ENCODE peak calls at places on chromosomes 6 and 20, in eight cellular contexts. One of them, this sample, is unnamed.

GRCh38 chr6:129678463-129678862 is 31.5 kb downstream of the ARHGAP18 start:
- DNase-seq in anterior cingulate cortex: no peak
- DNase-seq in progenitor cell of endocrine pancreas: no peak
- DNase-seq in stimulated activated CD4-positive, alpha-beta T cell treated with anti-CD3 and anti-CD28 coated beads, Interleukin-4, amount 100 ng/mL, for 1 hour: no peak
- DNase-seq in NB4: no peak
- DNase-seq in Panc1: no peak
- DNase-seq in upper lobe of right lung: no peak
- DNase-seq in NCI-H774: no peak
- DNase-seq in this sample: no peak

GRCh38 chr6:43778131-43778857 is 8.3 kb downstream of the VEGFA start:
- DNase-seq in anterior cingulate cortex: no peak
- DNase-seq in progenitor cell of endocrine pancreas: no peak
- DNase-seq in stimulated activated CD4-positive, alpha-beta T cell treated with anti-CD3 and anti-CD28 coated beads, Interleukin-4, amount 100 ng/mL, for 1 hour: no peak
- DNase-seq in NB4: no peak
- DNase-seq in Panc1: no peak
- DNase-seq in upper lobe of right lung: no peak
- DNase-seq in NCI-H774: no peak
- DNase-seq in this sample: no peak

GRCh38 chr20:60132162-60132826 is 174.1 kb downstream of the CDH26 start:
- DNase-seq in anterior cingulate cortex: no peak
- DNase-seq in progenitor cell of endocrine pancreas: no peak
- DNase-seq in stimulated activated CD4-positive, alpha-beta T cell treated with anti-CD3 and anti-CD28 coated beads, Interleukin-4, amount 100 ng/mL, for 1 hour: no peak
- DNase-seq in NB4: no peak
- DNase-seq in Panc1: no peak
- DNase-seq in upper lobe of right lung: no peak
- DNase-seq in NCI-H774: no peak
- DNase-seq in this sample: no peak

GRCh38 chr6:157999100-158000051 is 17.7 kb downstream of the SYNJ2 start:
- DNase-seq in anterior cingulate cortex: peak
- DNase-seq in progenitor cell of endocrine pancreas: no peak
- DNase-seq in stimulated activated CD4-positive, alpha-beta T cell treated with anti-CD3 and anti-CD28 coated beads, Interleukin-4, amount 100 ng/mL, for 1 hour: no peak
- DNase-seq in NB4: no peak
- DNase-seq in Panc1: no peak
- DNase-seq in upper lobe of right lung: no peak
- DNase-seq in NCI-H774: no peak
- DNase-seq in this sample: no peak

GRCh38 chr6:15061908-15062307 is 184.0 kb upstream of the JARID2 start:
- DNase-seq in anterior cingulate cortex: no peak
- DNase-seq in progenitor cell of endocrine pancreas: no peak
- DNase-seq in stimulated activated CD4-positive, alpha-beta T cell treated with anti-CD3 and anti-CD28 coated beads, Interleukin-4, amount 100 ng/mL, for 1 hour: no peak
- DNase-seq in NB4: no peak
- DNase-seq in Panc1: no peak
- DNase-seq in upper lobe of right lung: no peak
- DNase-seq in NCI-H774: no peak
- DNase-seq in this sample: no peak

GRCh38 chr6:136491251-136491650 is 59.0 kb downstream of the MAP7 start:
- DNase-seq in anterior cingulate cortex: no peak
- DNase-seq in progenitor cell of endocrine pancreas: no peak
- DNase-seq in stimulated activated CD4-positive, alpha-beta T cell treated with anti-CD3 and anti-CD28 coated beads, Interleukin-4, amount 100 ng/mL, for 1 hour: no peak
- DNase-seq in NB4: no peak
- DNase-seq in Panc1: no peak
- DNase-seq in upper lobe of right lung: no peak
- DNase-seq in NCI-H774: no peak
- DNase-seq in this sample: no peak

GRCh38 chr6:22364314-22364713 is 67.5 kb upstream of the PRL start:
- DNase-seq in anterior cingulate cortex: no peak
- DNase-seq in progenitor cell of endocrine pancreas: no peak
- DNase-seq in stimulated activated CD4-positive, alpha-beta T cell treated with anti-CD3 and anti-CD28 coated beads, Interleukin-4, amount 100 ng/mL, for 1 hour: no peak
- DNase-seq in NB4: no peak
- DNase-seq in Panc1: no peak
- DNase-seq in upper lobe of right lung: no peak
- DNase-seq in NCI-H774: no peak
- DNase-seq in this sample: no peak

GRCh38 chr6:158208226-158208807 is 40.2 kb downstream of the GTF2H5 start:
- DNase-seq in anterior cingulate cortex: no peak
- DNase-seq in progenitor cell of endocrine pancreas: no peak
- DNase-seq in stimulated activated CD4-positive, alpha-beta T cell treated with anti-CD3 and anti-CD28 coated beads, Interleukin-4, amount 100 ng/mL, for 1 hour: no peak
- DNase-seq in NB4: no peak
- DNase-seq in Panc1: no peak
- DNase-seq in upper lobe of right lung: no peak
- DNase-seq in NCI-H774: no peak
- DNase-seq in this sample: no peak

GRCh38 chr6:113271437-113271836 is 585.7 kb upstream of the MARCKS start:
- DNase-seq in anterior cingulate cortex: no peak
- DNase-seq in progenitor cell of endocrine pancreas: no peak
- DNase-seq in stimulated activated CD4-positive, alpha-beta T cell treated with anti-CD3 and anti-CD28 coated beads, Interleukin-4, amount 100 ng/mL, for 1 hour: no peak
- DNase-seq in NB4: no peak
- DNase-seq in Panc1: no peak
- DNase-seq in upper lobe of right lung: no peak
- DNase-seq in NCI-H774: no peak
- DNase-seq in this sample: no peak

GRCh38 chr6:135280375-135281136 is 99.4 kb downstream of the MYB start:
- DNase-seq in anterior cingulate cortex: no peak
- DNase-seq in progenitor cell of endocrine pancreas: no peak
- DNase-seq in stimulated activated CD4-positive, alpha-beta T cell treated with anti-CD3 and anti-CD28 coated beads, Interleukin-4, amount 100 ng/mL, for 1 hour: no peak
- DNase-seq in NB4: peak
- DNase-seq in Panc1: no peak
- DNase-seq in upper lobe of right lung: no peak
- DNase-seq in NCI-H774: no peak
- DNase-seq in this sample: no peak

GRCh38 chr20:36085686-36086267 is 68.8 kb upstream of the EPB41L1 start:
- DNase-seq in anterior cingulate cortex: no peak
- DNase-seq in progenitor cell of endocrine pancreas: no peak
- DNase-seq in stimulated activated CD4-positive, alpha-beta T cell treated with anti-CD3 and anti-CD28 coated beads, Interleukin-4, amount 100 ng/mL, for 1 hour: no peak
- DNase-seq in NB4: peak
- DNase-seq in Panc1: peak
- DNase-seq in upper lobe of right lung: peak
- DNase-seq in NCI-H774: no peak
- DNase-seq in this sample: no peak